ENCODE peak calls at places on chromosomes 5 and 9, in nine cellular contexts. X is Right ventricle myocardium superior; I is M059J; P is KBM-7; H is effector memory CD4-positive, alpha-beta T cell; F is substantia nigra; K is RWPE2; V is NCI-H1105; Q is lower lobe of right lung. A is an unnamed sample.

GRCh38 chr5:79236364-79236969 is 536 bp downstream of the JMY start:
- DNase-seq in I (peak), Q (no peak), P (no peak), K (no peak), X (no peak), F (peak), V (peak), H (no peak), A (peak)

GRCh38 chr9:126413470-126414051 is 86.9 kb downstream of the MVB12B start:
- DNase-seq in P (no peak), X (no peak), I (no peak), V (no peak), F (no peak), H (no peak), K (no peak), Q (no peak), A (no peak)

GRCh38 chr9:68533678-68534077 is 7.0 kb downstream of the TMEM252 start:
- DNase-seq in P (no peak), K (no peak), H (no peak), F (no peak), V (no peak), X (no peak), Q (no peak), I (no peak), A (no peak)

GRCh38 chr5:28580616-28581015 is 1542.2 kb upstream of the CDH9 start:
- DNase-seq in H (no peak), Q (no peak), X (no peak), I (peak), F (no peak), V (no peak), K (no peak), P (no peak), A (no peak)

GRCh38 chr5:154472871-154473580 is 5.0 kb downstream of the HAND1 start:
- DNase-seq in V (no peak), F (no peak), Q (no peak), H (no peak), P (no peak), K (no peak), X (no peak), I (no peak), A (no peak)

GRCh38 chr5:76787237-76787636 is 31.6 kb upstream of the F2RL1 start:
- DNase-seq in P (no peak), I (peak), K (no peak), V (peak), F (no peak), Q (no peak), H (no peak), X (peak), A (no peak)

GRCh38 chr5:56669534-56670483 is 145.5 kb upstream of the MAP3K1 start:
- DNase-seq in X (peak), V (peak), H (no peak), K (no peak), Q (peak), I (peak), F (peak), P (peak), A (no peak)

GRCh38 chr5:83917261-83917908 is 196.7 kb upstream of the HAPLN1 start:
- DNase-seq in I (no peak), K (no peak), V (no peak), Q (no peak), F (no peak), X (no peak), H (no peak), P (no peak), A (no peak)

GRCh38 chr9:89042984-89043383 is 51.7 kb downstream of the S1PR3 start:
- DNase-seq in Q (no peak), F (no peak), V (peak), H (no peak), X (no peak), P (no peak), K (no peak), I (no peak), A (no peak)

GRCh38 chr9:14136646-14137370 is 177.1 kb downstream of the NFIB start:
- DNase-seq in I (no peak), H (no peak), F (no peak), K (no peak), P (no peak), Q (no peak), V (no peak), X (no peak), A (no peak)

A was measured in AG08396.